ENCODE peak calls at places on chromosomes 6 and 20, in eight cellular contexts. T is ACHN; H is NCI-H510A treated with DMSO at 0.1 percent for 48 hours; O is activated naive CD4-positive, alpha-beta T cell treated with anti-CD3 and anti-CD28 coated beads, Interleukin-2, amount 50 U/mL, for 16 hours; M is epithelial cell of esophagus; V is T-helper 1 cell; Q is RPMI7951; U is EL. N is an unnamed sample.

GRCh38 chr6:26437550-26437949 is 2.8 kb upstream of the BTN3A3 start:
- DNase-seq in T (no peak), H (no peak), V (no peak), Q (no peak), M (no peak), O (no peak), U (no peak), N (no peak)

GRCh38 chr6:24961852-24962251 is 26.1 kb upstream of the RIPOR2 start:
- DNase-seq in O (no peak), M (no peak), U (no peak), V (no peak), H (no peak), Q (no peak), T (no peak), N (no peak)

GRCh38 chr6:166760288-166760687 is 133.2 kb upstream of the RPS6KA2 start:
- DNase-seq in V (peak), Q (no peak), O (peak), U (no peak), M (no peak), T (no peak), H (no peak), N (no peak)

GRCh38 chr6:27183082-27183832 is 64.2 kb upstream of the PRSS16 start:
- DNase-seq in M (no peak), Q (no peak), H (no peak), O (no peak), V (no peak), U (no peak), T (no peak), N (no peak)

GRCh38 chr6:74128536-74128935 is 432.5 kb downstream of the CD109 start:
- DNase-seq in Q (no peak), V (no peak), H (no peak), U (peak), M (peak), T (no peak), O (no peak), N (no peak)

GRCh38 chr20:1427457-1428054 is 34.7 kb upstream of the FKBP1A start:
- DNase-seq in V (no peak), M (no peak), H (peak), T (no peak), O (no peak), Q (peak), U (no peak), N (no peak)

GRCh38 chr20:15889073-15889923 is 684.0 kb downstream of the KIF16B start:
- DNase-seq in T (no peak), Q (peak), V (no peak), O (no peak), M (no peak), U (no peak), H (no peak), N (no peak)

GRCh38 chr6:160121558-160121957 is at the start of gene SLC22A1:
- DNase-seq in H (no peak), Q (no peak), V (no peak), U (no peak), M (no peak), O (no peak), T (no peak), N (no peak)

GRCh38 chr6:80520195-80520594 is 413.7 kb downstream of the BCKDHB start:
- DNase-seq in U (peak), T (no peak), O (no peak), M (no peak), Q (no peak), H (no peak), V (no peak), N (peak)

GRCh38 chr6:68941345-68941744 is 306.3 kb downstream of the ADGRB3 start:
- DNase-seq in O (no peak), T (no peak), H (no peak), Q (no peak), V (no peak), U (no peak), M (no peak), N (no peak)

GRCh38 chr6:43308101-43308989 is at the start of gene CRIP3:
- DNase-seq in H (peak), O (peak), V (peak), M (peak), Q (peak), T (peak), U (peak), N (peak)

GRCh38 chr20:51275181-51275580 is 252.3 kb upstream of the KCNG1 start:
- DNase-seq in V (no peak), H (no peak), U (no peak), M (no peak), T (no peak), Q (no peak), O (no peak), N (no peak)

GRCh38 chr6:53306819-53307347 is 41.9 kb downstream of the ELOVL5 start:
- DNase-seq in H (no peak), Q (peak), T (peak), U (no peak), M (peak), O (no peak), V (no peak), N (no peak)

GRCh38 chr20:38079353-38079752 is 45.8 kb downstream of the RPRD1B start:
- DNase-seq in V (no peak), T (no peak), O (no peak), U (no peak), H (no peak), Q (no peak), M (no peak), N (no peak)

GRCh38 chr6:150142304-150142656 is 564 bp upstream of the PPP1R14C start:
- DNase-seq in U (peak), T (peak), V (no peak), O (no peak), H (peak), Q (peak), M (peak), N (no peak)

GRCh38 chr6:150599199-150600002 is at the start of gene PLEKHG1:
- DNase-seq in Q (peak), H (no peak), T (peak), V (peak), O (peak), M (peak), U (peak), N (peak)

GRCh38 chr6:111478749-111479148 is 4.3 kb downstream of the REV3L start:
- DNase-seq in U (peak), V (no peak), O (no peak), T (peak), M (peak), H (no peak), Q (peak), N (peak)

GRCh38 chr6:43830775-43831174 is 60.8 kb downstream of the VEGFA start:
- DNase-seq in T (no peak), M (no peak), V (no peak), O (no peak), U (no peak), H (no peak), Q (no peak), N (no peak)

GRCh38 chr6:72175936-72176335 is 289.6 kb downstream of the RIMS1 start:
- DNase-seq in V (no peak), H (no peak), T (no peak), M (no peak), O (no peak), U (no peak), Q (no peak), N (no peak)

GRCh38 chr20:37007898-37008649 is 56.6 kb upstream of the SAMHD1 start:
- DNase-seq in O (no peak), H (no peak), T (peak), Q (peak), M (peak), U (no peak), V (no peak), N (peak)

GRCh38 chr6:85726206-85726605 is 83.5 kb upstream of the SYNCRIP start:
- DNase-seq in Q (peak), T (peak), V (no peak), M (no peak), H (no peak), U (no peak), O (no peak), N (no peak)

GRCh38 chr6:124984668-124985338 is 22.6 kb downstream of the RNF217 start:
- DNase-seq in U (peak), H (no peak), M (no peak), T (no peak), Q (peak), O (no peak), V (no peak), N (no peak)

GRCh38 chr20:33672426-33673114 is 1.7 kb downstream of the NECAB3 start:
- DNase-seq in M (no peak), V (no peak), T (no peak), U (no peak), O (no peak), H (peak), Q (no peak), N (peak)

GRCh38 chr20:760751-761417 is 7.4 kb downstream of the SLC52A3 start:
- DNase-seq in Q (no peak), M (peak), O (peak), T (no peak), H (no peak), U (peak), V (no peak), N (peak)

GRCh38 chr6:127376685-127377084 is 33.3 kb upstream of the ECHDC1 start:
- DNase-seq in T (no peak), U (no peak), O (no peak), H (no peak), M (no peak), Q (peak), V (no peak), N (no peak)

GRCh38 chr6:88177961-88178464 is 11.9 kb upstream of the CNR1 start:
- DNase-seq in V (no peak), U (peak), Q (peak), T (peak), O (no peak), H (no peak), M (peak), N (peak)

GRCh38 chr6:135012764-135013163 is 41.9 kb downstream of the HBS1L start:
- DNase-seq in Q (no peak), U (peak), O (no peak), T (peak), V (no peak), M (peak), H (no peak), N (peak)

GRCh38 chr6:149750136-149750609 is 632 bp downstream of the PCMT1 start:
- DNase-seq in H (peak), U (peak), T (peak), Q (peak), V (peak), M (peak), O (peak), N (peak)

GRCh38 chr6:28315628-28316027 is 20.3 kb downstream of the ZSCAN31 start:
- DNase-seq in O (no peak), T (no peak), Q (peak), V (no peak), M (no peak), U (peak), H (no peak), N (peak)

GRCh38 chr20:58107533-58107932 is 120.9 kb downstream of the ANKRD60 start:
- DNase-seq in H (no peak), M (no peak), U (no peak), V (no peak), T (no peak), O (no peak), Q (no peak), N (no peak)

GRCh38 chr6:156953478-156954146 is 176.4 kb downstream of the ARID1B start:
- DNase-seq in H (peak), Q (peak), M (peak), T (peak), O (no peak), V (peak), U (peak), N (peak)

GRCh38 chr6:108235121-108235520 is 25.7 kb downstream of the SNX3 start:
- DNase-seq in H (no peak), O (no peak), M (no peak), U (no peak), Q (no peak), V (no peak), T (no peak), N (no peak)

GRCh38 chr6:35300848-35301247 is 3.2 kb downstream of the DEF6 start:
- DNase-seq in V (peak), Q (no peak), O (no peak), U (no peak), T (no peak), M (no peak), H (no peak), N (no peak)

GRCh38 chr20:53427951-53428350 is 165.7 kb downstream of the ZNF217 start:
- DNase-seq in Q (no peak), M (no peak), V (no peak), U (no peak), H (no peak), T (no peak), O (no peak), N (no peak)

GRCh38 chr20:3923818-3924217 is 34.6 kb downstream of the PANK2 start:
- DNase-seq in O (no peak), U (peak), H (no peak), T (no peak), M (no peak), Q (peak), V (no peak), N (peak)

GRCh38 chr6:44441091-44441855 is 53.8 kb downstream of the CDC5L start:
- DNase-seq in M (no peak), Q (no peak), U (no peak), O (no peak), V (no peak), H (no peak), T (no peak), N (no peak)

GRCh38 chr20:56630086-56630493 is 984 bp downstream of the TFAP2C start:
- DNase-seq in H (no peak), O (no peak), V (no peak), M (peak), Q (peak), U (peak), T (peak), N (peak)